ENCODE peak calls at places on chromosomes 16 and 17, in eight cellular contexts. One of them, this sample, is unnamed.

GRCh38 chr17:39517224-39517623 is 55.9 kb downstream of the CDK12 start:
- DNase-seq in Kasumi-1: no peak
- DNase-seq in mesendoderm: no peak
- DNase-seq in RCC 7860: no peak
- DNase-seq in left lung: no peak
- DNase-seq in progenitor cell of endocrine pancreas: no peak
- DNase-seq in A172: peak
- DNase-seq in nephron progenitor cell: no peak
- DNase-seq in this sample: no peak

GRCh38 chr17:49210158-49211029 is at the start of the genes ABI3 and GNGT2:
- DNase-seq in Kasumi-1: peak
- DNase-seq in mesendoderm: peak
- DNase-seq in RCC 7860: no peak
- DNase-seq in left lung: peak
- DNase-seq in progenitor cell of endocrine pancreas: no peak
- DNase-seq in A172: peak
- DNase-seq in nephron progenitor cell: peak
- DNase-seq in this sample: no peak

GRCh38 chr17:46072998-46073397 is 73.9 kb downstream of the STH start:
- DNase-seq in Kasumi-1: no peak
- DNase-seq in mesendoderm: peak
- DNase-seq in RCC 7860: peak
- DNase-seq in left lung: no peak
- DNase-seq in progenitor cell of endocrine pancreas: no peak
- DNase-seq in A172: peak
- DNase-seq in nephron progenitor cell: no peak
- DNase-seq in this sample: no peak

GRCh38 chr16:89200124-89200849 is at the start of gene SLC22A31:
- DNase-seq in Kasumi-1: no peak
- DNase-seq in mesendoderm: peak
- DNase-seq in RCC 7860: no peak
- DNase-seq in left lung: peak
- DNase-seq in progenitor cell of endocrine pancreas: no peak
- DNase-seq in A172: no peak
- DNase-seq in nephron progenitor cell: peak
- DNase-seq in this sample: peak

GRCh38 chr16:73000907-73001521 is 46.9 kb downstream of the ZFHX3 start:
- DNase-seq in Kasumi-1: no peak
- DNase-seq in mesendoderm: no peak
- DNase-seq in RCC 7860: no peak
- DNase-seq in left lung: peak
- DNase-seq in progenitor cell of endocrine pancreas: no peak
- DNase-seq in A172: no peak
- DNase-seq in nephron progenitor cell: no peak
- DNase-seq in this sample: no peak

GRCh38 chr16:67613808-67614207 is 31.1 kb upstream of the CARMIL2 start:
- DNase-seq in Kasumi-1: no peak
- DNase-seq in mesendoderm: peak
- DNase-seq in RCC 7860: no peak
- DNase-seq in left lung: no peak
- DNase-seq in progenitor cell of endocrine pancreas: no peak
- DNase-seq in A172: no peak
- DNase-seq in nephron progenitor cell: peak
- DNase-seq in this sample: peak

GRCh38 chr16:84759061-84759460 is 59.3 kb downstream of the USP10 start:
- DNase-seq in Kasumi-1: peak
- DNase-seq in mesendoderm: no peak
- DNase-seq in RCC 7860: no peak
- DNase-seq in left lung: no peak
- DNase-seq in progenitor cell of endocrine pancreas: no peak
- DNase-seq in A172: no peak
- DNase-seq in nephron progenitor cell: no peak
- DNase-seq in this sample: no peak

GRCh38 chr16:84928679-84929420 is 82.5 kb downstream of the ZDHHC7 start:
- DNase-seq in Kasumi-1: no peak
- DNase-seq in mesendoderm: no peak
- DNase-seq in RCC 7860: no peak
- DNase-seq in left lung: no peak
- DNase-seq in progenitor cell of endocrine pancreas: no peak
- DNase-seq in A172: peak
- DNase-seq in nephron progenitor cell: no peak
- DNase-seq in this sample: no peak

GRCh38 chr16:49956915-49957314 is 68.1 kb upstream of the CNEP1R1 start:
- DNase-seq in Kasumi-1: no peak
- DNase-seq in mesendoderm: no peak
- DNase-seq in RCC 7860: no peak
- DNase-seq in left lung: no peak
- DNase-seq in progenitor cell of endocrine pancreas: no peak
- DNase-seq in A172: no peak
- DNase-seq in nephron progenitor cell: no peak
- DNase-seq in this sample: no peak

GRCh38 chr17:14156689-14157088 is 80.0 kb downstream of the CDRT15 start:
- DNase-seq in Kasumi-1: no peak
- DNase-seq in mesendoderm: no peak
- DNase-seq in RCC 7860: no peak
- DNase-seq in left lung: no peak
- DNase-seq in progenitor cell of endocrine pancreas: no peak
- DNase-seq in A172: no peak
- DNase-seq in nephron progenitor cell: no peak
- DNase-seq in this sample: no peak

GRCh38 chr17:44922136-44922535 is 6.8 kb upstream of the GFAP start:
- DNase-seq in Kasumi-1: no peak
- DNase-seq in mesendoderm: no peak
- DNase-seq in RCC 7860: no peak
- DNase-seq in left lung: peak
- DNase-seq in progenitor cell of endocrine pancreas: no peak
- DNase-seq in A172: no peak
- DNase-seq in nephron progenitor cell: no peak
- DNase-seq in this sample: no peak

GRCh38 chr17:55769625-55770000 is 18.8 kb downstream of the PCTP start:
- DNase-seq in Kasumi-1: no peak
- DNase-seq in mesendoderm: no peak
- DNase-seq in RCC 7860: peak
- DNase-seq in left lung: peak
- DNase-seq in progenitor cell of endocrine pancreas: no peak
- DNase-seq in A172: peak
- DNase-seq in nephron progenitor cell: no peak
- DNase-seq in this sample: no peak

GRCh38 chr17:11499881-11500280 is 98.4 kb upstream of the DNAH9 start:
- DNase-seq in Kasumi-1: no peak
- DNase-seq in mesendoderm: no peak
- DNase-seq in RCC 7860: no peak
- DNase-seq in left lung: no peak
- DNase-seq in progenitor cell of endocrine pancreas: no peak
- DNase-seq in A172: no peak
- DNase-seq in nephron progenitor cell: no peak
- DNase-seq in this sample: no peak

GRCh38 chr17:71011389-71011788 is 842.1 kb downstream of the KCNJ2 start:
- DNase-seq in Kasumi-1: no peak
- DNase-seq in mesendoderm: no peak
- DNase-seq in RCC 7860: no peak
- DNase-seq in left lung: no peak
- DNase-seq in progenitor cell of endocrine pancreas: no peak
- DNase-seq in A172: no peak
- DNase-seq in nephron progenitor cell: no peak
- DNase-seq in this sample: no peak

GRCh38 chr16:2250652-2251280 is 621 bp downstream of the ECI1 start:
- DNase-seq in Kasumi-1: no peak
- DNase-seq in mesendoderm: peak
- DNase-seq in RCC 7860: peak
- DNase-seq in left lung: no peak
- DNase-seq in progenitor cell of endocrine pancreas: no peak
- DNase-seq in A172: peak
- DNase-seq in nephron progenitor cell: peak
- DNase-seq in this sample: no peak

GRCh38 chr16:3857189-3858013 is 23.1 kb downstream of the CREBBP start:
- DNase-seq in Kasumi-1: peak
- DNase-seq in mesendoderm: no peak
- DNase-seq in RCC 7860: no peak
- DNase-seq in left lung: no peak
- DNase-seq in progenitor cell of endocrine pancreas: no peak
- DNase-seq in A172: no peak
- DNase-seq in nephron progenitor cell: no peak
- DNase-seq in this sample: no peak

GRCh38 chr16:83200005-83200779 is 573.4 kb downstream of the CDH13 start:
- DNase-seq in Kasumi-1: no peak
- DNase-seq in mesendoderm: peak
- DNase-seq in RCC 7860: no peak
- DNase-seq in left lung: no peak
- DNase-seq in progenitor cell of endocrine pancreas: no peak
- DNase-seq in A172: no peak
- DNase-seq in nephron progenitor cell: no peak
- DNase-seq in this sample: no peak

GRCh38 chr16:84055801-84056634 is 13.4 kb upstream of the SLC38A8 start:
- DNase-seq in Kasumi-1: no peak
- DNase-seq in mesendoderm: peak
- DNase-seq in RCC 7860: no peak
- DNase-seq in left lung: no peak
- DNase-seq in progenitor cell of endocrine pancreas: no peak
- DNase-seq in A172: peak
- DNase-seq in nephron progenitor cell: no peak
- DNase-seq in this sample: no peak